ENCODE peak calls at places on chromosomes 6 and 20, in ten cellular contexts. K is GM23338, X is bronchial epithelial cell, Y is GM12878, T is BE2C, D is GM20000, B is colonic mucosa, W is OCI-LY7, L is endothelial cell, R is brain microvascular endothelial cell. G is an unnamed sample.

GRCh38 chr6:5151955-5152401 is 66.8 kb downstream of the PPP1R3G start:
- DNase-seq in B (no peak), W (no peak), Y (no peak), T (no peak), K (no peak), D (no peak), R (peak; percentile 91), L (no peak), X (peak; percentile 89), G (peak; percentile 30)

GRCh38 chr20:32917191-32917950 is 58.6 kb downstream of the EFCAB8 start:
- DNase-seq in D (no peak), K (no peak), W (no peak), R (no peak), X (no peak), T (no peak), B (peak; percentile 9), L (no peak), Y (no peak), G (no peak)

GRCh38 chr6:108598316-108598863 is 37.7 kb downstream of the FOXO3 start:
- DNase-seq in X (peak; percentile 63), T (no peak), D (peak; percentile 41), B (no peak), W (peak; percentile 40), L (no peak), R (no peak), K (no peak), Y (peak; percentile 87), G (no peak)

GRCh38 chr6:13250703-13251102 is 77.6 kb downstream of the TBC1D7 start:
- DNase-seq in R (no peak), T (no peak), L (no peak), X (peak; percentile 67), B (no peak), Y (no peak), D (no peak), W (no peak), K (no peak), G (peak; percentile 37)

GRCh38 chr20:46423882-46424482 is 17.6 kb upstream of the ELMO2 start:
- DNase-seq in L (no peak), R (no peak), D (no peak), X (peak; percentile 67), Y (no peak), W (no peak), B (no peak), K (no peak), T (no peak), G (peak; percentile 57)

GRCh38 chr6:8017705-8018104 is 46.5 kb downstream of the BLOC1S5 start:
- DNase-seq in D (no peak), L (no peak), T (no peak), X (no peak), R (no peak), Y (no peak), B (no peak), K (no peak), W (no peak), G (no peak)

GRCh38 chr6:150579611-150580010 is 20.1 kb upstream of the PLEKHG1 start:
- DNase-seq in K (no peak), X (no peak), R (no peak), L (no peak), W (no peak), T (no peak), D (no peak), Y (no peak), B (no peak), G (no peak)

GRCh38 chr6:131524695-131525336 is 48.2 kb upstream of the ARG1 start:
- DNase-seq in K (no peak), W (no peak), B (no peak), Y (no peak), L (no peak), R (no peak), X (no peak), T (no peak), D (no peak), G (no peak)

GRCh38 chr6:170150590-170150945 is 140.3 kb downstream of the DLL1 start:
- DNase-seq in W (no peak), Y (no peak), B (no peak), T (peak; percentile 3), K (no peak), L (no peak), D (no peak), R (no peak), X (no peak), G (no peak)
- TF ChIP-seq CTCF in W (no peak), Y (no peak), B (no peak), T (peak; percentile 3), K (no peak), L (no peak), D (no peak), R (no peak), X (no peak), G (no peak)

DNA sequence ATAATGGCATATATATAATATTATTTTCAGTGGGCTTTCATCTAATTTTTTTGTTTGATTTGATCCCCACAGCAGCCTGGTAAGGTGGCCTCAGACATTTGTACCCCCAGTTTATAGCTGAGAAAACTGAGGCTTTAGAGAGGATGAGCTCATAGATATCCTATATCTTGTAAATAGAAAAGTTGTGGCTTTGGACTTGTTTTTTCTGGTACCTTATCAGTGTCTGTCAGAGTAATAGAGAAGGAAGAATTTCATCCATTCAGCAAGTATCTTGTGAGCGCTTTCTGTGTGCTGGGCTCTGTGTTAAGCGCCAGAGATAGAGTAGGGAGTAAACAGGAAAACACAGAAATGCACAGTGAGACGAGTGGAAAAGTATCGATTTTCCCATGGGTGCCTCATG is 27.9 kb downstream of the TAF11 start:
- DNase-seq in K (no peak), X (no peak), B (no peak), W (no peak), T (no peak), Y (no peak), R (no peak), L (no peak), D (no peak), G (no peak)
- TF ChIP-seq CTCF in K (no peak), X (no peak), B (no peak), W (no peak), T (no peak), Y (no peak), R (no peak), L (no peak), D (no peak), G (no peak)

DNA sequence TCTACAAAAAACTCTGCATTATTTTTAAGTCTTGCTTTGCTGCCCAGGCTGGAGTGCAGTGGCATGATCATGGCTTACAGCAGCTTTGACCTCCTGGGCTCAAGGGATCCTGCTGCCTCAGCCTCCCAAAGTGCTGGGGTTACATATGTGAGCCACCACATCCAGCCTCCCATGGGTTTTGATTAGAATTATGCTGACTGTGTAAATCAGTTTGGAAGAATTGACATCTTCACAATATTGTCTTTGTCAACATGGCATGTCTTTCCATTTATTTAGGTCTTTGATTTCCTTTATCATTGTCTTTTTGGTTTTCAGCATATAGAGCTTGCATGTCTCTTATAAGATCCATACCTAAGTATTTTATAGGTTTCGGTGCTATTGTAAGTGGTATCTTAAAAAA is 13.2 kb upstream of the APCDD1L start:
- DNase-seq in B (no peak), W (no peak), R (no peak), X (no peak), K (no peak), L (no peak), D (no peak), T (no peak), Y (no peak), G (no peak)
- TF ChIP-seq CTCF in B (no peak), W (no peak), R (no peak), X (no peak), K (no peak), L (no peak), D (no peak), T (no peak), Y (no peak), G (no peak)

GRCh38 chr6:169406794-169407193 is 153.1 kb upstream of the THBS2 start:
- DNase-seq in B (peak; percentile 4), K (no peak), L (no peak), Y (no peak), D (no peak), X (no peak), R (no peak), W (no peak), T (no peak), G (no peak)

GRCh38 chr6:169404828-169405227 is 151.2 kb upstream of the THBS2 start:
- DNase-seq in T (no peak), L (no peak), W (no peak), D (no peak), K (no peak), X (no peak), B (no peak), R (no peak), Y (no peak), G (no peak)

GRCh38 chr6:169407338-169407737 is 153.7 kb upstream of the THBS2 start:
- DNase-seq in K (no peak), X (no peak), W (no peak), B (no peak), Y (no peak), D (no peak), L (no peak), R (no peak), T (no peak), G (no peak)

GRCh38 chr6:169409742-169410312 is 156.2 kb upstream of the THBS2 start:
- DNase-seq in W (no peak), Y (no peak), X (peak; percentile 10), D (no peak), R (no peak), L (no peak), K (no peak), T (no peak), B (no peak), G (peak; percentile 30)

DNA sequence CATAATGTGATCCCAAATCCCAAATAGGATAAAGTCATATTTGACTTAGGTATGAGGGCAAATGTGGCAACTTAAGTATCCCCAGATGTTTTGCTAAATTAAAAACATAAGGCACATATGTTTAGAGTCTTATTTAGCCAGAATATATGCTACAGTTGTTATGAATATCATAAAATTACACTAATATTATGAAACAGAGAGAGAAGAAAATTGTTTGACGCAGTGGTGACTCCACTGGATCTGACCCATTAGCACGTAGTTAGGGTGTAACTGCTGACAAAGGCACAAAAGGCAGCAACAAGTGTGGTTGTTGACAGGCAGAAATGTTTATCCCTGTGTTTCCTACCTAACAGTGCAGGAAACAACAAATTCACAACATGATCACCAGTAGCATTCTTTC is 152.4 kb upstream of the THBS2 start:
- DNase-seq in X (no peak), R (no peak), Y (no peak), L (no peak), W (no peak), B (no peak), D (no peak), K (no peak), T (no peak), G (no peak)
- TF ChIP-seq CTCF in X (no peak), R (no peak), Y (no peak), L (no peak), W (no peak), B (no peak), D (no peak), K (no peak), T (no peak), G (no peak)

DNA sequence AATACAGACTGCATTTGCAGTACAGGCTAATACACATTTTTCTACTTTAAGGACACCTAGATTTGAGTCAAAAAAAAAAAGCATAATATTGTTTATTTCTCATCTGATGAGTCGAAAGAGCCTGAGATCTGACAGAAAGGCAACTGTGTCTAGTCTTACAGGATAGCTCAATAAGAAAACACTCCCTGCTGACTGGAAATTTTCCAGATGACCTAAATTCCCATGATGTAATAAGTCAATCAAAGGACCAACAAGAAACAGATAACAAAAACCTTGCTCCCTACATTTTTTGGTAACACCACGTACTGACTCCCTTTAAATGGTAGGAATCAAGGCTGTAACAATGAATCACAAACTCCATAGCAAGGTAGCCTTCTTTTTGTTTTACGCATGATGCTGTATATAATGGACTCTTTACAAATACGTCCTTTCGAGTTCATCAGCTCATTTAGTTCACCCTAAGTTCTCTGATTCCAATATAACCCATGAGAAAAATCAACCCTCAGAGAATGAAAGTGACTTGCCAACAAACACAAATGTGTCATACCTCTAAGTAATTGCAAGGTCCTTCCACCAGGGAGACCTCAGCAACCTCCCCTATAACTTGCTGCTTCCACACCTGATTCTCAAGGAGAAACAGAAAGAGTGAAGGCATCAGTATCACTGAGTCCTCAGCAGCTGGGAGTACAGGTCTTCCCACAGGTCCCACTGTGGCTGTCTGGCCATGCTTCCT is 12.1 kb downstream of the TBX18 start:
- DNase-seq in K (peak; percentile 35), W (no peak), T (no peak), X (no peak), B (no peak), D (no peak), R (peak; percentile 85), Y (no peak), L (no peak), G (peak; percentile 26)
- TF ChIP-seq CTCF in K (peak; percentile 8), W (no peak), T (no peak), X (peak; percentile 5), B (no peak), D (no peak), R (peak; percentile 45), Y (no peak), L (peak; percentile 18), G (no peak)